ENCODE peak calls at places on chromosomes 13 and 19, in six cellular contexts. V is CD4-positive, alpha-beta T cell; R is tibial nerve; H is adrenal gland; A is cardiac muscle cell; M is aorta. W is an unnamed sample. For H3K9me3, the result is how much of the 10 kb centered on the place peaks cover.

GRCh38 chr13:30978981-30979956 is 46.8 kb downstream of the TEX26 start:
- DNase-seq in V (no peak), R (no peak), H (peak), A (peak), M (peak), W (peak)

GRCh38 chr13:51834581-51835158 is 10.3 kb downstream of the TMEM272 start:
- DNase-seq in V (no peak), R (no peak), H (no peak), A (no peak), M (no peak), W (no peak)

GRCh38 chr19:5036733-5037681 is 68.1 kb downstream of the KDM4B start:
- DNase-seq in V (no peak), R (no peak), H (no peak), A (peak), M (no peak), W (no peak)

GRCh38 chr13:33642374-33643065 is 175.4 kb upstream of the RFC3 start:
- DNase-seq in V (no peak), R (peak), H (no peak), A (no peak), M (no peak), W (peak)

GRCh38 chr13:111382877-111383276 is 62.4 kb downstream of the TEX29 start:
- DNase-seq in V (no peak), R (no peak), H (no peak), A (no peak), M (peak), W (no peak)

GRCh38 chr19:54633401-54633800 is 3.1 kb downstream of the LILRB1 start:
- DNase-seq in V (no peak), R (no peak), H (no peak), A (no peak), M (no peak), W (no peak)

GRCh38 chr19:2016041-2016807 is 710 bp upstream of the BTBD2 start:
- DNase-seq in V (no peak), R (peak), H (peak), A (peak), M (peak), W (peak)

GRCh38 chr19:3276341-3276799 is 51.9 kb downstream of the CELF5 start:
- DNase-seq in V (peak), R (no peak), H (no peak), A (no peak), M (no peak), W (peak)

GRCh38 chr13:19185865-19186645 is 4.4 kb upstream of the TUBA3C start:
- DNase-seq in V (no peak), R (no peak), H (no peak), A (no peak), M (peak), W (no peak)

GRCh38 chr13:33911521-33911920 is 93.6 kb downstream of the RFC3 start:
- DNase-seq in V (no peak), R (no peak), H (no peak), A (no peak), M (no peak), W (no peak)

GRCh38 chr19:40862785-40863184 is 12.5 kb upstream of the CYP2A6 start:
- DNase-seq in V (no peak), R (no peak), H (no peak), A (no peak), M (no peak), W (peak)

GRCh38 chr13:109699628-109700071 is 86.7 kb downstream of the IRS2 start:
- DNase-seq in V (no peak), R (no peak), H (no peak), A (no peak), M (no peak), W (no peak)

GRCh38 chr13:28819046-28819747 is 942 bp upstream of the MTUS2 start:
- DNase-seq in V (no peak), R (no peak), H (no peak), A (peak), M (no peak), W (peak)

GRCh38 chr13:80436571-80437169 is 95.7 kb upstream of the SPRY2 start:
- DNase-seq in V (no peak), R (no peak), H (no peak), A (no peak), M (no peak), W (no peak)

GRCh38 chr19:29457413-29457812 is 68.4 kb upstream of the VSTM2B start:
- DNase-seq in V (no peak), R (no peak), H (no peak), A (no peak), M (no peak), W (no peak)

GRCh38 chr13:71632721-71633120 is 234.3 kb downstream of the DACH1 start:
- DNase-seq in V (no peak), R (no peak), H (no peak), A (no peak), M (no peak), W (no peak)

GRCh38 chr19:16830679-16831078 is 1.5 kb downstream of the SIN3B start:
- DNase-seq in V (no peak), R (no peak), H (no peak), A (no peak), M (no peak), W (no peak)

GRCh38 chr19:39544201-39544903 is 4.4 kb upstream of the EID2 start:
- DNase-seq in V (no peak), R (no peak), H (no peak), A (no peak), M (no peak), W (no peak)

GRCh38 chr13:91112191-91112579 is 235.3 kb upstream of the MIR17HG start:
- DNase-seq in V (no peak), R (no peak), H (no peak), A (no peak), M (no peak), W (no peak)

GRCh38 chr19:1465191-1466016 is 13.6 kb downstream of the C19orf25 start:
- DNase-seq in V (no peak), R (no peak), H (no peak), A (peak), M (no peak), W (no peak)

GRCh38 chr19:48405850-48406249 is 12.4 kb downstream of the GRIN2D start:
- DNase-seq in V (no peak), R (no peak), H (no peak), A (no peak), M (no peak), W (peak)
- H3K9me3 ChIP-seq in V (under half), R (under half), H (under half), A (under half), M (under half), W (under half)

GRCh38 chr19:52451241-52451640 is 2.1 kb upstream of the ZNF578 start:
- DNase-seq in V (no peak), R (no peak), H (no peak), A (no peak), M (no peak), W (no peak)
- H3K9me3 ChIP-seq in V (half or more), R (under half), H (under half), A (under half), M (under half), W (half or more)

GRCh38 chr19:44451687-44452086 is 3.4 kb upstream of the ZNF229 start:
- DNase-seq in V (no peak), R (no peak), H (no peak), A (no peak), M (no peak), W (no peak)
- H3K9me3 ChIP-seq in V (half or more), R (under half), H (under half), A (under half), M (under half), W (under half)

GRCh38 chr19:58182989-58183821 is at the start of gene ZNF274:
- DNase-seq in V (peak), R (peak), H (peak), A (peak), M (peak), W (peak)

GRCh38 chr19:58181902-58182576 is 822 bp upstream of the ZNF274 start:
- DNase-seq in V (peak), R (no peak), H (no peak), A (peak), M (no peak), W (peak)

GRCh38 chr19:58183822-58184215 is 958 bp downstream of the ZNF274 start:
- DNase-seq in V (no peak), R (no peak), H (no peak), A (no peak), M (no peak), W (no peak)

DNA sequence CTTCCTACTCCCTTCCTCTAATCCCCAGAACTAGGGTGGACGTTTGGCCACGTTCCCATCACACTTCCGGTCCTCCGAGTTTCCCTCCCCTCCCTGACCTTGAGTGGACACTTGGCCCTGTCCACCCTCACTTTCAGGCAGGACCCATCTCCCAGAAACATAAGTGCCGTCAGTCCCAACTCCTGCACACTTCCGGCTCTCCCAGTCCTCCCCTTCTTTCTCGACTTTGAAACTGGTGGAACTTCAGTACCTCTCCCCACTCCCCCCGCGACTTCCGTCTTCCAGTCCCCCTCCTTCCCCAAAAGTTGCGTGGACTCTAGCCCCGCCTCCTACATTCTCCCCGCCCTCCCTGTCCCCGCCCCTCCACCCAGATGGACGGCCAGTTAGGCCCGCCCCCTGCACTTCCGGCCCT is 278 bp upstream of the ZNF274 start:
- DNase-seq in V (no peak), R (no peak), H (no peak), A (no peak), M (no peak), W (no peak)
- H3K9me3 ChIP-seq in V (half or more), R (under half), H (under half), A (under half), M (under half), W (half or more)

W was measured in PC-3.